ENCODE peak calls at places on chromosomes 7 and 10, in six cellular contexts. One of them, this sample, is unnamed.

GRCh38 chr7:112853429-112853828 is 63.2 kb upstream of the TMEM168 start:
- DNase-seq in NCI-H446: no peak
- DNase-seq in germinal center: no peak
- DNase-seq in stimulated activated CD8-positive, alpha-beta memory T cell treated with anti-CD3 and anti-CD28 coated beads, Interleukin-7, amount 100 ng/mL, for 24 hours: no peak
- DNase-seq in fibroblast of lung: peak
- DNase-seq in mesendoderm: no peak
- DNase-seq in this sample: no peak

GRCh38 chr10:92839191-92840085 is 8.9 kb upstream of the EXOC6 start:
- DNase-seq in NCI-H446: no peak
- DNase-seq in mesendoderm: peak
- DNase-seq in germinal center: peak
- DNase-seq in fibroblast of lung: peak
- DNase-seq in stimulated activated CD8-positive, alpha-beta memory T cell treated with anti-CD3 and anti-CD28 coated beads, Interleukin-7, amount 100 ng/mL, for 24 hours: peak
- DNase-seq in this sample: no peak

GRCh38 chr10:124106241-124106905 is 13.0 kb upstream of the CHST15 start:
- DNase-seq in fibroblast of lung: peak
- DNase-seq in stimulated activated CD8-positive, alpha-beta memory T cell treated with anti-CD3 and anti-CD28 coated beads, Interleukin-7, amount 100 ng/mL, for 24 hours: no peak
- DNase-seq in germinal center: peak
- DNase-seq in NCI-H446: no peak
- DNase-seq in mesendoderm: no peak
- DNase-seq in this sample: no peak

GRCh38 chr10:69428138-69428537 is 11.4 kb upstream of the TACR2 start:
- DNase-seq in fibroblast of lung: no peak
- DNase-seq in germinal center: no peak
- DNase-seq in mesendoderm: no peak
- DNase-seq in NCI-H446: no peak
- DNase-seq in stimulated activated CD8-positive, alpha-beta memory T cell treated with anti-CD3 and anti-CD28 coated beads, Interleukin-7, amount 100 ng/mL, for 24 hours: no peak
- DNase-seq in this sample: no peak

GRCh38 chr10:94281654-94282053 is 81.1 kb downstream of the NOC3L start:
- DNase-seq in mesendoderm: no peak
- DNase-seq in stimulated activated CD8-positive, alpha-beta memory T cell treated with anti-CD3 and anti-CD28 coated beads, Interleukin-7, amount 100 ng/mL, for 24 hours: no peak
- DNase-seq in NCI-H446: no peak
- DNase-seq in fibroblast of lung: no peak
- DNase-seq in germinal center: no peak
- DNase-seq in this sample: no peak

GRCh38 chr10:29304259-29305030 is 15.6 kb downstream of the LYZL1 start:
- DNase-seq in stimulated activated CD8-positive, alpha-beta memory T cell treated with anti-CD3 and anti-CD28 coated beads, Interleukin-7, amount 100 ng/mL, for 24 hours: no peak
- DNase-seq in mesendoderm: peak
- DNase-seq in NCI-H446: peak
- DNase-seq in germinal center: peak
- DNase-seq in fibroblast of lung: peak
- DNase-seq in this sample: peak

GRCh38 chr10:116705498-116705897 is 36.9 kb downstream of the HSPA12A start:
- DNase-seq in mesendoderm: no peak
- DNase-seq in fibroblast of lung: no peak
- DNase-seq in NCI-H446: no peak
- DNase-seq in stimulated activated CD8-positive, alpha-beta memory T cell treated with anti-CD3 and anti-CD28 coated beads, Interleukin-7, amount 100 ng/mL, for 24 hours: no peak
- DNase-seq in germinal center: no peak
- DNase-seq in this sample: no peak

GRCh38 chr7:159098424-159098786 is 46.3 kb downstream of the VIPR2 start:
- DNase-seq in germinal center: no peak
- DNase-seq in stimulated activated CD8-positive, alpha-beta memory T cell treated with anti-CD3 and anti-CD28 coated beads, Interleukin-7, amount 100 ng/mL, for 24 hours: no peak
- DNase-seq in NCI-H446: no peak
- DNase-seq in fibroblast of lung: no peak
- DNase-seq in mesendoderm: no peak
- DNase-seq in this sample: no peak

GRCh38 chr7:33091111-33091531 is 18.1 kb downstream of the RP9 start:
- DNase-seq in germinal center: no peak
- DNase-seq in stimulated activated CD8-positive, alpha-beta memory T cell treated with anti-CD3 and anti-CD28 coated beads, Interleukin-7, amount 100 ng/mL, for 24 hours: no peak
- DNase-seq in fibroblast of lung: peak
- DNase-seq in NCI-H446: no peak
- DNase-seq in mesendoderm: no peak
- DNase-seq in this sample: no peak

GRCh38 chr10:32190890-32191491 is 134.8 kb upstream of the KIF5B start:
- DNase-seq in stimulated activated CD8-positive, alpha-beta memory T cell treated with anti-CD3 and anti-CD28 coated beads, Interleukin-7, amount 100 ng/mL, for 24 hours: no peak
- DNase-seq in NCI-H446: peak
- DNase-seq in germinal center: peak
- DNase-seq in fibroblast of lung: peak
- DNase-seq in mesendoderm: peak
- DNase-seq in this sample: peak

GRCh38 chr10:129105266-129105665 is 361.8 kb upstream of the MGMT start:
- DNase-seq in germinal center: no peak
- DNase-seq in stimulated activated CD8-positive, alpha-beta memory T cell treated with anti-CD3 and anti-CD28 coated beads, Interleukin-7, amount 100 ng/mL, for 24 hours: no peak
- DNase-seq in mesendoderm: no peak
- DNase-seq in NCI-H446: no peak
- DNase-seq in fibroblast of lung: peak
- DNase-seq in this sample: no peak

GRCh38 chr10:113062977-113063967 is 113.2 kb downstream of the TCF7L2 start:
- DNase-seq in germinal center: no peak
- DNase-seq in mesendoderm: peak
- DNase-seq in NCI-H446: no peak
- DNase-seq in stimulated activated CD8-positive, alpha-beta memory T cell treated with anti-CD3 and anti-CD28 coated beads, Interleukin-7, amount 100 ng/mL, for 24 hours: no peak
- DNase-seq in fibroblast of lung: no peak
- DNase-seq in this sample: no peak

GRCh38 chr10:4635883-4636282 is 190.1 kb upstream of the AKR1E2 start:
- DNase-seq in fibroblast of lung: no peak
- DNase-seq in stimulated activated CD8-positive, alpha-beta memory T cell treated with anti-CD3 and anti-CD28 coated beads, Interleukin-7, amount 100 ng/mL, for 24 hours: no peak
- DNase-seq in germinal center: peak
- DNase-seq in NCI-H446: no peak
- DNase-seq in mesendoderm: no peak
- DNase-seq in this sample: no peak

GRCh38 chr10:31384589-31384949 is 65.6 kb downstream of the ZEB1 start:
- DNase-seq in fibroblast of lung: no peak
- DNase-seq in NCI-H446: no peak
- DNase-seq in germinal center: no peak
- DNase-seq in stimulated activated CD8-positive, alpha-beta memory T cell treated with anti-CD3 and anti-CD28 coated beads, Interleukin-7, amount 100 ng/mL, for 24 hours: no peak
- DNase-seq in mesendoderm: no peak
- DNase-seq in this sample: no peak

GRCh38 chr7:43790006-43790405 is 31.5 kb downstream of the BLVRA start:
- DNase-seq in NCI-H446: no peak
- DNase-seq in mesendoderm: no peak
- DNase-seq in germinal center: no peak
- DNase-seq in fibroblast of lung: no peak
- DNase-seq in stimulated activated CD8-positive, alpha-beta memory T cell treated with anti-CD3 and anti-CD28 coated beads, Interleukin-7, amount 100 ng/mL, for 24 hours: no peak
- DNase-seq in this sample: no peak

GRCh38 chr10:68434657-68435056 is 27.6 kb upstream of the RUFY2 start:
- DNase-seq in fibroblast of lung: peak
- DNase-seq in mesendoderm: no peak
- DNase-seq in germinal center: no peak
- DNase-seq in stimulated activated CD8-positive, alpha-beta memory T cell treated with anti-CD3 and anti-CD28 coated beads, Interleukin-7, amount 100 ng/mL, for 24 hours: no peak
- DNase-seq in NCI-H446: no peak
- DNase-seq in this sample: no peak

GRCh38 chr7:13822678-13823077 is 166.8 kb downstream of the ETV1 start:
- DNase-seq in NCI-H446: no peak
- DNase-seq in fibroblast of lung: no peak
- DNase-seq in mesendoderm: no peak
- DNase-seq in germinal center: no peak
- DNase-seq in stimulated activated CD8-positive, alpha-beta memory T cell treated with anti-CD3 and anti-CD28 coated beads, Interleukin-7, amount 100 ng/mL, for 24 hours: no peak
- DNase-seq in this sample: no peak

GRCh38 chr10:89706011-89706410 is 4.6 kb downstream of the KIF20B start:
- DNase-seq in stimulated activated CD8-positive, alpha-beta memory T cell treated with anti-CD3 and anti-CD28 coated beads, Interleukin-7, amount 100 ng/mL, for 24 hours: no peak
- DNase-seq in germinal center: no peak
- DNase-seq in NCI-H446: no peak
- DNase-seq in mesendoderm: no peak
- DNase-seq in fibroblast of lung: peak
- DNase-seq in this sample: no peak

GRCh38 chr7:13021971-13022370 is 334.5 kb downstream of the ARL4A start:
- DNase-seq in NCI-H446: no peak
- DNase-seq in mesendoderm: no peak
- DNase-seq in fibroblast of lung: no peak
- DNase-seq in germinal center: no peak
- DNase-seq in stimulated activated CD8-positive, alpha-beta memory T cell treated with anti-CD3 and anti-CD28 coated beads, Interleukin-7, amount 100 ng/mL, for 24 hours: no peak
- DNase-seq in this sample: no peak

GRCh38 chr7:96670338-96671289 is 39.0 kb downstream of the SEM1 start:
- DNase-seq in germinal center: no peak
- DNase-seq in fibroblast of lung: no peak
- DNase-seq in stimulated activated CD8-positive, alpha-beta memory T cell treated with anti-CD3 and anti-CD28 coated beads, Interleukin-7, amount 100 ng/mL, for 24 hours: no peak
- DNase-seq in mesendoderm: no peak
- DNase-seq in NCI-H446: no peak
- DNase-seq in this sample: no peak

GRCh38 chr7:158271646-158272045 is 316.0 kb downstream of the PTPRN2 start:
- DNase-seq in germinal center: no peak
- DNase-seq in stimulated activated CD8-positive, alpha-beta memory T cell treated with anti-CD3 and anti-CD28 coated beads, Interleukin-7, amount 100 ng/mL, for 24 hours: no peak
- DNase-seq in NCI-H446: no peak
- DNase-seq in mesendoderm: no peak
- DNase-seq in fibroblast of lung: no peak
- DNase-seq in this sample: no peak

GRCh38 chr10:58253184-58253583 is 14.5 kb downstream of the IPMK start:
- DNase-seq in fibroblast of lung: no peak
- DNase-seq in mesendoderm: no peak
- DNase-seq in stimulated activated CD8-positive, alpha-beta memory T cell treated with anti-CD3 and anti-CD28 coated beads, Interleukin-7, amount 100 ng/mL, for 24 hours: no peak
- DNase-seq in NCI-H446: no peak
- DNase-seq in germinal center: no peak
- DNase-seq in this sample: no peak

GRCh38 chr7:100825760-100826545 is 1.4 kb downstream of the EPHB4 start:
- DNase-seq in NCI-H446: no peak
- DNase-seq in stimulated activated CD8-positive, alpha-beta memory T cell treated with anti-CD3 and anti-CD28 coated beads, Interleukin-7, amount 100 ng/mL, for 24 hours: no peak
- DNase-seq in germinal center: no peak
- DNase-seq in fibroblast of lung: peak
- DNase-seq in mesendoderm: peak
- DNase-seq in this sample: no peak

GRCh38 chr7:3106353-3106752 is 62.7 kb upstream of the CARD11 start:
- DNase-seq in NCI-H446: no peak
- DNase-seq in mesendoderm: no peak
- DNase-seq in fibroblast of lung: no peak
- DNase-seq in stimulated activated CD8-positive, alpha-beta memory T cell treated with anti-CD3 and anti-CD28 coated beads, Interleukin-7, amount 100 ng/mL, for 24 hours: no peak
- DNase-seq in germinal center: no peak
- DNase-seq in this sample: no peak

GRCh38 chr7:50069613-50070012 is 23.4 kb downstream of the ZPBP start:
- DNase-seq in NCI-H446: no peak
- DNase-seq in fibroblast of lung: no peak
- DNase-seq in mesendoderm: peak
- DNase-seq in stimulated activated CD8-positive, alpha-beta memory T cell treated with anti-CD3 and anti-CD28 coated beads, Interleukin-7, amount 100 ng/mL, for 24 hours: no peak
- DNase-seq in germinal center: no peak
- DNase-seq in this sample: no peak

GRCh38 chr10:93751832-93752231 is 5.9 kb upstream of the LGI1 start:
- DNase-seq in fibroblast of lung: no peak
- DNase-seq in stimulated activated CD8-positive, alpha-beta memory T cell treated with anti-CD3 and anti-CD28 coated beads, Interleukin-7, amount 100 ng/mL, for 24 hours: no peak
- DNase-seq in NCI-H446: no peak
- DNase-seq in mesendoderm: peak
- DNase-seq in germinal center: peak
- DNase-seq in this sample: no peak

GRCh38 chr10:131821378-131822012 is 79.3 kb upstream of the PPP2R2D start:
- DNase-seq in fibroblast of lung: no peak
- DNase-seq in stimulated activated CD8-positive, alpha-beta memory T cell treated with anti-CD3 and anti-CD28 coated beads, Interleukin-7, amount 100 ng/mL, for 24 hours: no peak
- DNase-seq in germinal center: no peak
- DNase-seq in mesendoderm: no peak
- DNase-seq in NCI-H446: no peak
- DNase-seq in this sample: no peak

GRCh38 chr7:134368851-134369533 is 52.3 kb upstream of the SLC35B4 start:
- DNase-seq in stimulated activated CD8-positive, alpha-beta memory T cell treated with anti-CD3 and anti-CD28 coated beads, Interleukin-7, amount 100 ng/mL, for 24 hours: no peak
- DNase-seq in fibroblast of lung: peak
- DNase-seq in mesendoderm: no peak
- DNase-seq in NCI-H446: no peak
- DNase-seq in germinal center: no peak
- DNase-seq in this sample: no peak

GRCh38 chr10:98361131-98361633 is 53.8 kb downstream of the PYROXD2 start:
- DNase-seq in germinal center: no peak
- DNase-seq in fibroblast of lung: peak
- DNase-seq in stimulated activated CD8-positive, alpha-beta memory T cell treated with anti-CD3 and anti-CD28 coated beads, Interleukin-7, amount 100 ng/mL, for 24 hours: no peak
- DNase-seq in NCI-H446: peak
- DNase-seq in mesendoderm: peak
- DNase-seq in this sample: no peak

GRCh38 chr7:140155428-140155827 is 21.4 kb downstream of the KDM7A start:
- DNase-seq in germinal center: no peak
- DNase-seq in stimulated activated CD8-positive, alpha-beta memory T cell treated with anti-CD3 and anti-CD28 coated beads, Interleukin-7, amount 100 ng/mL, for 24 hours: no peak
- DNase-seq in NCI-H446: no peak
- DNase-seq in fibroblast of lung: no peak
- DNase-seq in mesendoderm: no peak
- DNase-seq in this sample: no peak

GRCh38 chr7:51141451-51141971 is 175.1 kb downstream of the COBL start:
- DNase-seq in stimulated activated CD8-positive, alpha-beta memory T cell treated with anti-CD3 and anti-CD28 coated beads, Interleukin-7, amount 100 ng/mL, for 24 hours: no peak
- DNase-seq in NCI-H446: peak
- DNase-seq in fibroblast of lung: peak
- DNase-seq in mesendoderm: peak
- DNase-seq in germinal center: no peak
- DNase-seq in this sample: peak

GRCh38 chr10:88946965-88947590 is 5.5 kb downstream of the ACTA2 start:
- DNase-seq in NCI-H446: no peak
- DNase-seq in stimulated activated CD8-positive, alpha-beta memory T cell treated with anti-CD3 and anti-CD28 coated beads, Interleukin-7, amount 100 ng/mL, for 24 hours: no peak
- DNase-seq in fibroblast of lung: no peak
- DNase-seq in mesendoderm: no peak
- DNase-seq in germinal center: no peak
- DNase-seq in this sample: no peak

GRCh38 chr7:131829911-131830310 is 273.5 kb upstream of the PODXL start:
- DNase-seq in NCI-H446: no peak
- DNase-seq in mesendoderm: peak
- DNase-seq in fibroblast of lung: no peak
- DNase-seq in stimulated activated CD8-positive, alpha-beta memory T cell treated with anti-CD3 and anti-CD28 coated beads, Interleukin-7, amount 100 ng/mL, for 24 hours: no peak
- DNase-seq in germinal center: no peak
- DNase-seq in this sample: no peak

This sample was measured in KG1.